ENCODE peak calls at places on chromosomes 11 and 22, in four cellular contexts. F is A549, U is brain microvascular endothelial cell, V is right lobe of liver. Z is an unnamed sample.
A peak's percentile ranks its signal among the peaks of the same experiment; 100 is the strongest.

GRCh38 chr22:43326342-43326825 is 16.8 kb downstream of the SCUBE1 start:
- DNase-seq in F (no peak), U (no peak), V (peak; percentile 14), Z (no peak)

GRCh38 chr22:42947211-42947990 is 67.5 kb downstream of the PACSIN2 start:
- DNase-seq in F (peak; percentile 37), U (peak; percentile 37), V (peak; percentile 74), Z (peak; percentile 61)

GRCh38 chr11:133219543-133219942 is 312.8 kb downstream of the OPCML start:
- DNase-seq in F (no peak), U (no peak), V (no peak), Z (no peak)

GRCh38 chr11:118171274-118172062 is 5.0 kb downstream of the SCN2B start:
- DNase-seq in F (peak; percentile 82), U (peak; percentile 30), V (peak; percentile 74), Z (no peak)

GRCh38 chr22:17172172-17172833 is 13.2 kb upstream of the HDHD5 start:
- DNase-seq in F (no peak), U (no peak), V (peak; percentile 76), Z (no peak)

GRCh38 chr11:50073113-50074105 is 40.7 kb downstream of the OR4C45 start:
- DNase-seq in F (no peak), U (no peak), V (no peak), Z (no peak)

GRCh38 chr11:69394902-69395690 is 86.4 kb upstream of the LINC01488 start:
- DNase-seq in F (no peak), U (no peak), V (no peak), Z (no peak)

GRCh38 chr22:46031561-46031960 is 54.6 kb upstream of the WNT7B start:
- DNase-seq in F (no peak), U (no peak), V (no peak), Z (no peak)

GRCh38 chr11:72573380-72573949 is 100.8 kb downstream of the PDE2A start:
- DNase-seq in F (peak; percentile 67), U (peak; percentile 39), V (no peak), Z (no peak)

GRCh38 chr11:112382561-112382960 is 121.9 kb upstream of the PLET1 start:
- DNase-seq in F (no peak), U (no peak), V (no peak), Z (no peak)

GRCh38 chr22:46068176-46068907 is 82.0 kb upstream of the PPARA start:
- DNase-seq in F (no peak), U (no peak), V (no peak), Z (no peak)

GRCh38 chr11:121389651-121390050 is 62.5 kb upstream of the SORL1 start:
- DNase-seq in F (no peak), U (no peak), V (no peak), Z (no peak)

GRCh38 chr11:85756401-85757200 is 54.3 kb downstream of the SYTL2 start:
- DNase-seq in F (no peak), U (no peak), V (no peak), Z (no peak)

GRCh38 chr11:128627666-128628342 is 40.4 kb upstream of the ETS1 start:
- DNase-seq in F (no peak), U (no peak), V (no peak), Z (no peak)

GRCh38 chr11:80417681-80418080 is 976.9 kb upstream of the TENM4 start:
- DNase-seq in F (no peak), U (peak; percentile 38), V (no peak), Z (no peak)

GRCh38 chr11:87659807-87660206 is 515.4 kb downstream of the RAB38 start:
- DNase-seq in F (no peak), U (no peak), V (no peak), Z (no peak)

GRCh38 chr11:102955624-102956023 is at the start of gene MMP13:
- DNase-seq in F (no peak), U (no peak), V (no peak), Z (no peak)

GRCh38 chr22:18057568-18058209 is 20.1 kb upstream of the PEX26 start:
- DNase-seq in F (peak; percentile 60), U (peak; percentile 97), V (peak; percentile 56), Z (peak; percentile 83)

GRCh38 chr22:16810188-16810802 is 14.9 kb downstream of the XKR3 start:
- DNase-seq in F (no peak), U (no peak), V (no peak), Z (no peak)

GRCh38 chr11:65786008-65786785 is 666 bp upstream of the OVOL1 start:
- DNase-seq in F (no peak), U (no peak), V (peak; percentile 54), Z (peak; percentile 60)

GRCh38 chr22:45768490-45768889 is 96.9 kb downstream of the ATXN10 start:
- DNase-seq in F (no peak), U (no peak), V (no peak), Z (no peak)

GRCh38 chr11:118200901-118201680 is 23.7 kb downstream of the JAML start:
- DNase-seq in F (no peak), U (no peak), V (no peak), Z (no peak)

GRCh38 chr11:66112640-66113098 is 42.6 kb downstream of the PACS1 start:
- DNase-seq in F (no peak), U (peak; percentile 63), V (no peak), Z (no peak)

GRCh38 chr11:117239295-117239694 is 6.8 kb downstream of the RNF214 start:
- DNase-seq in F (peak; percentile 37), U (peak; percentile 95), V (no peak), Z (peak; percentile 57)

GRCh38 chr22:41352058-41352457 is 29.7 kb upstream of the TEF start:
- DNase-seq in F (peak; percentile 38), U (peak; percentile 55), V (no peak), Z (no peak)

GRCh38 chr22:45101828-45102227 is 61.9 kb upstream of the NUP50 start:
- DNase-seq in F (peak; percentile 34), U (peak; percentile 34), V (peak; percentile 77), Z (no peak)

GRCh38 chr11:45959851-45960250 is 37.4 kb downstream of the LARGE2 start:
- DNase-seq in F (no peak), U (no peak), V (no peak), Z (no peak)

GRCh38 chr11:6303657-6304056 is 16.6 kb downstream of the CAVIN3 start:
- DNase-seq in F (no peak), U (no peak), V (no peak), Z (no peak)

GRCh38 chr11:866481-866880 is 23.8 kb downstream of the TSPAN4 start:
- DNase-seq in F (no peak), U (no peak), V (no peak), Z (no peak)
- H3K27ac ChIP-seq in F (no peak overlapping the region), U (no peak overlapping the region), V (no peak overlapping the region), Z (no peak overlapping the region)

DNA sequence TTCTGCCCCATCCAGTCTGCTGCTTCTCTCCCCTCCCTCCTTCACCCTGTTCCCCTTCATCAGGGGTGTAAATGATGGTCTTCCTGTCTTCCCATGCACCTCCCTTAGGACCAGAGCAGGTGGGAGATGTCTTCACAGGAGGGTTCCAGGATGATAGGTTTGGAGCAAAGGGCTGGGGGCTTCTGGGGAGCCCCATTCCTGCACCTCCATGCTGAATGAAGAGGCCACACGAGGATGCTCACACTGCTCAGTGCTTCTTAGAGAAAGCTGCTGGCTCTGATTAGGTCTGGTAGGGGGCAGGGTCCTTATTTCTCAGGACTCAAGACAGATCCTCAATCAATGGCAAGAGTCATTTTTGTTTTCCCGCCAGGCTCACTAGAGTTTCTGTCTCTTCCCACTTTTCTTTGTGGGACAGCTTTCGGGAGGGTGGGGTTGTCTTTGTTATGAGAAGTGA is 41.1 kb downstream of the BCR start:
- DNase-seq in F (no peak), U (no peak), V (no peak), Z (no peak)
- H3K27ac ChIP-seq in F (no peak overlapping the region), U (no peak overlapping the region), V (no peak overlapping the region), Z (no peak overlapping the region)

GRCh38 chr11:106956887-106957505 is 61.3 kb downstream of the GUCY1A2 start:
- DNase-seq in F (no peak), U (no peak), V (no peak), Z (no peak)
- H3K27ac ChIP-seq in F (no peak overlapping the region), U (no peak overlapping the region), V (no peak overlapping the region), Z (no peak overlapping the region)

GRCh38 chr22:24290459-24290858 is 19.8 kb downstream of the SPECC1L start:
- DNase-seq in F (no peak), U (no peak), V (no peak), Z (peak; percentile 16)
- H3K27ac ChIP-seq in F (no peak overlapping the region), U (no peak overlapping the region), V (peak overlapping the region; percentile 70), Z (peak overlapping the region; percentile 90)

DNA sequence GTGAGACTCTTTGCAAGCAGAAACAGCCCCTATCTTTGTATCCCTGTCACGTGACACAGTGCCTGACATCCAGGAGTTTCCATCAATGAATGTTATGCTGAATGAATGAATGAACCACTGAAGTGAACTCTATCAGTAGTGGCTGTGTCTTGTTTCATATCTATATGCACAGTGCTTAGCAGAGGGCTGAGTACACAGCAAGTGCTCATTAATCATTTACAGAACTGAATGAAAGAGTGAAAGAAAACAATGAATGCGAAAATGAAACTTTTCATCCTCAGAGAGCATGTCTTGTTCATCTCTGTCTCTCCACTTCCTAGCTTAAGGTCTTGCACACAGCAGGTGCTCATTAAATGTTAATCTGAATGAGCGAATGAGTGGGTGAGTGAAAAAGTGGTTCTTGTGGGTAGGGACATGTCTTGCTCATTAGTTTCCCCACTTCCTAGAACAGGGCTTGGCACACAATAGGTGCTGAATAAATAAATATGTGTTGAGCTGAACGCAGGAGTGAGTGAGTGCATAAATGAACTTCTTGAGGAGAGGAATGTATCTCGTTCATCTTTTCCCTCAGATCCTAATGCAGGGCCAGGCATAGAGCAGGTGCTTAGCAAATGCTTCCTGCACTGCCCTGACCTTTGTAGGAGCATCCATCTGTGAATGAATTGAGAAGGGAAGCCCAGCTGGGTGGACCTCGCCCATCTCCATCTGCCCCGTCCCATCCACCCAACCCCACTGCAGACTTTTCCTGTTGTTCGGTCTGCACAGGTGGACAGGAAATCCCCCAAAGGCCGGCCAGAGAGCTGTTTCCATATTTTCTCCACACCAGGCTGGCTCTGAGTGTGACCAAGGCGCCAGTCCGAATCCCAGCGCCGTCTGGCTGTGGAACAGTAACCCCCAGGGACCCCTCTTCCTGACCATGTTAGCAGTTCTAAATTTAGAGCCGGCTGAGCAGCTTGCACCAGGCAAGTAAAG is 113.4 kb upstream of the CRYBB3 start:
- DNase-seq in F (no peak), U (no peak), V (no peak), Z (no peak)
- H3K27ac ChIP-seq in F (no peak overlapping the region), U (no peak overlapping the region), V (no peak overlapping the region), Z (no peak overlapping the region)

GRCh38 chr11:122633219-122633829 is 22.2 kb upstream of the UBASH3B start:
- DNase-seq in F (peak; percentile 34), U (peak; percentile 71), V (no peak), Z (no peak)

GRCh38 chr11:122634507-122634906 is 21.0 kb upstream of the UBASH3B start:
- DNase-seq in F (no peak), U (peak; percentile 50), V (no peak), Z (no peak)

GRCh38 chr11:122626266-122626665 is 29.3 kb upstream of the UBASH3B start:
- DNase-seq in F (no peak), U (no peak), V (no peak), Z (no peak)

GRCh38 chr11:122632178-122632824 is 23.2 kb upstream of the UBASH3B start:
- DNase-seq in F (no peak), U (no peak), V (no peak), Z (no peak)

GRCh38 chr11:122628691-122629555 is 26.6 kb upstream of the UBASH3B start:
- DNase-seq in F (peak; percentile 74), U (peak; percentile 77), V (peak; percentile 63), Z (peak; percentile 39)
- H3K27ac ChIP-seq in F (peak overlapping the region; percentile 65), U (no peak overlapping the region), V (no peak overlapping the region), Z (no peak overlapping the region)